ENCODE peak calls at places on chromosomes 5 and 9, in eight cellular contexts. Q, D, U, E, T, O, P and X are unnamed samples.

GRCh38 chr5:765948-766631 is 18.4 kb downstream of the ZDHHC11B start:
- DNase-seq in O (no peak), U (no peak), E (no peak), T (no peak), P (no peak), D (no peak), Q (no peak), X (no peak)

GRCh38 chr5:33608476-33609026 is 167.8 kb downstream of the TARS1 start:
- DNase-seq in D (peak), T (no peak), Q (no peak), O (no peak), U (no peak), E (no peak), P (peak), X (no peak)

GRCh38 chr5:131263648-131264452 is at the start of gene CDC42SE2:
- DNase-seq in U (peak), D (peak), O (peak), P (peak), T (peak), E (peak), Q (peak), X (peak)

GRCh38 chr5:76849767-76850291 is at the start of gene S100Z:
- DNase-seq in P (no peak), O (peak), D (no peak), T (no peak), Q (no peak), E (no peak), U (no peak), X (no peak)

GRCh38 chr5:10424124-10424731 is 17.5 kb upstream of the ROPN1L start:
- DNase-seq in U (no peak), P (peak), D (peak), T (no peak), O (peak), E (no peak), Q (peak), X (peak)

GRCh38 chr9:38619556-38620447 is 594 bp downstream of the ANKRD18A start:
- DNase-seq in Q (no peak), P (no peak), O (peak), D (no peak), U (no peak), E (no peak), T (no peak), X (no peak)

GRCh38 chr5:138805096-138805495 is 51.9 kb downstream of the CTNNA1 start:
- DNase-seq in O (no peak), U (no peak), T (no peak), D (no peak), P (peak), E (no peak), Q (no peak), X (no peak)

GRCh38 chr5:175710361-175710760 is 52.5 kb downstream of the HRH2 start:
- DNase-seq in E (no peak), P (no peak), O (no peak), Q (no peak), D (no peak), T (no peak), U (no peak), X (no peak)

GRCh38 chr9:87618931-87619330 is 107.0 kb upstream of the CTSL start:
- DNase-seq in Q (no peak), O (no peak), D (no peak), P (no peak), T (no peak), E (no peak), U (no peak), X (no peak)

GRCh38 chr9:614421-614820 is 227.1 kb upstream of the DMRT1 start:
- DNase-seq in D (no peak), P (no peak), U (no peak), E (no peak), T (no peak), Q (peak), O (no peak), X (no peak)

GRCh38 chr9:89747589-89747988 is 142.8 kb downstream of the GADD45G start:
- DNase-seq in U (no peak), E (no peak), O (no peak), D (no peak), Q (no peak), P (no peak), T (no peak), X (no peak)

GRCh38 chr9:93286252-93287188 is 102.6 kb downstream of the WNK2 start:
- DNase-seq in T (no peak), U (no peak), D (no peak), Q (no peak), P (no peak), E (no peak), O (no peak), X (no peak)